ENCODE peak calls at places on chromosomes 2 and 18, in nine cellular contexts. Y, V, L, I, W, N, H, D and R are unnamed samples.

GRCh38 chr2:207224814-207225482 is 59.2 kb upstream of the KLF7 start:
- DNase-seq in Y (no peak), V (no peak), L (no peak), I (no peak), W (no peak), N (no peak), H (no peak), D (no peak), R (no peak)

GRCh38 chr2:204533629-204534370 is 11.5 kb upstream of the PARD3B start:
- DNase-seq in Y (no peak), V (no peak), L (peak; percentile 57), I (no peak), W (no peak), N (no peak), H (no peak), D (no peak), R (no peak)

GRCh38 chr2:216838146-216838545 is 21.7 kb downstream of the TNP1 start:
- DNase-seq in Y (no peak), V (no peak), L (peak; percentile 75), I (peak; percentile 18), W (no peak), N (peak; percentile 21), H (peak; percentile 40), D (no peak), R (no peak)

GRCh38 chr2:231960810-231961348 is 634 bp upstream of the DIS3L2 start:
- DNase-seq in Y (no peak), V (peak; percentile 34), L (no peak), I (no peak), W (no peak), N (no peak), H (no peak), D (peak; percentile 64), R (no peak)

GRCh38 chr18:47317824-47318508 is 66.5 kb upstream of the SKOR2 start:
- DNase-seq in Y (no peak), V (no peak), L (no peak), I (no peak), W (no peak), N (no peak), H (no peak), D (no peak), R (no peak)

GRCh38 chr18:58867281-58867961 is 2.7 kb downstream of the ZNF532 start:
- DNase-seq in Y (no peak), V (no peak), L (peak; percentile 79), I (peak; percentile 27), W (no peak), N (no peak), H (no peak), D (peak; percentile 62), R (no peak)

GRCh38 chr2:160474319-160474645 is 19.3 kb downstream of the RBMS1 start:
- DNase-seq in Y (no peak), V (no peak), L (no peak), I (no peak), W (no peak), N (no peak), H (no peak), D (no peak), R (no peak)

GRCh38 chr2:41337956-41338355 is 709.9 kb upstream of the PKDCC start:
- DNase-seq in Y (no peak), V (no peak), L (no peak), I (no peak), W (no peak), N (no peak), H (no peak), D (no peak), R (no peak)

GRCh38 chr2:47073641-47074040 is 81.5 kb downstream of the STPG4 start:
- DNase-seq in Y (no peak), V (no peak), L (no peak), I (no peak), W (no peak), N (no peak), H (peak; percentile 33), D (no peak), R (no peak)

GRCh38 chr2:234910186-234910679 is 41.6 kb upstream of the SH3BP4 start:
- DNase-seq in Y (no peak), V (no peak), L (no peak), I (no peak), W (no peak), N (no peak), H (no peak), D (no peak), R (no peak)

GRCh38 chr2:224222976-224223375 is 178.9 kb downstream of the FAM124B start:
- DNase-seq in Y (no peak), V (no peak), L (no peak), I (no peak), W (no peak), N (no peak), H (no peak), D (no peak), R (no peak)

GRCh38 chr2:224220581-224221255 is 181.2 kb downstream of the FAM124B start:
- DNase-seq in Y (no peak), V (no peak), L (peak; percentile 55), I (no peak), W (no peak), N (no peak), H (no peak), D (no peak), R (no peak)

GRCh38 chr2:224221455-224221913 is 180.4 kb downstream of the FAM124B start:
- DNase-seq in Y (no peak), V (no peak), L (peak; percentile 97), I (no peak), W (no peak), N (peak; percentile 73), H (no peak), D (no peak), R (peak; percentile 16)

GRCh38 chr2:224219781-224220180 is 180.7 kb upstream of the SERPINE2 start:
- DNase-seq in Y (no peak), V (no peak), L (no peak), I (no peak), W (no peak), N (no peak), H (no peak), D (no peak), R (no peak)

GRCh38 chr2:224222320-224222719 is 179.6 kb downstream of the FAM124B start:
- DNase-seq in Y (no peak), V (no peak), L (peak; percentile 30), I (no peak), W (no peak), N (no peak), H (no peak), D (no peak), R (no peak)
- H3K27ac ChIP-seq in Y (no peak overlapping the region), V (no peak overlapping the region), L (no peak overlapping the region), I (no peak overlapping the region), W (no peak overlapping the region), N (no peak overlapping the region), H (no peak overlapping the region), D (no peak overlapping the region), R (no peak overlapping the region)

GRCh38 chr18:77087391-77088141 is 45.0 kb downstream of the MBP start:
- DNase-seq in Y (no peak), V (no peak), L (peak; percentile 51), I (no peak), W (no peak), N (no peak), H (peak; percentile 61), D (peak; percentile 84), R (no peak)
- H3K27ac ChIP-seq in Y (no peak overlapping the region), V (peak overlapping the region; percentile 65), L (no peak overlapping the region), I (no peak overlapping the region), W (no peak overlapping the region), N (no peak overlapping the region), H (peak overlapping the region; percentile 90), D (peak overlapping the region; percentile 79), R (no peak overlapping the region)

DNA sequence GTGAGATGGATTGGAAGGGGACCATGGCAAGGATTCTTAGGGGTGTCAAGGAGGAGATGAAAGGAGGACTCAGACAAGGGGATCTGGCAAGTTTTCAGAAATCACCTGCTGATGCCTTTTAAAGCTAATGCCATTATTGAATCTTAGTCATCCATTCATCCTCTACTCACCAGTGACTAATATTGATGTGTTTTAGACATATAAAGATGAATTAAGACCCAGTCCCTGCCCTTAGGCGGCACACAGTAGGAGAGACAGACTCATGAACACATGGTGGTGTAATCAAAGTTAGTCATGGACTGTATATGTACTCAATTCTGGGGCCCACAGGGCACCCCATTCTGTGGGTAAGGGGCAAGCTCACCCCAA is 56.5 kb upstream of the ATL2 start:
- DNase-seq in Y (no peak), V (no peak), L (no peak), I (no peak), W (no peak), N (no peak), H (no peak), D (no peak), R (no peak)
- H3K27ac ChIP-seq in Y (no peak overlapping the region), V (no peak overlapping the region), L (no peak overlapping the region), I (no peak overlapping the region), W (no peak overlapping the region), N (no peak overlapping the region), H (no peak overlapping the region), D (no peak overlapping the region), R (no peak overlapping the region)

DNA sequence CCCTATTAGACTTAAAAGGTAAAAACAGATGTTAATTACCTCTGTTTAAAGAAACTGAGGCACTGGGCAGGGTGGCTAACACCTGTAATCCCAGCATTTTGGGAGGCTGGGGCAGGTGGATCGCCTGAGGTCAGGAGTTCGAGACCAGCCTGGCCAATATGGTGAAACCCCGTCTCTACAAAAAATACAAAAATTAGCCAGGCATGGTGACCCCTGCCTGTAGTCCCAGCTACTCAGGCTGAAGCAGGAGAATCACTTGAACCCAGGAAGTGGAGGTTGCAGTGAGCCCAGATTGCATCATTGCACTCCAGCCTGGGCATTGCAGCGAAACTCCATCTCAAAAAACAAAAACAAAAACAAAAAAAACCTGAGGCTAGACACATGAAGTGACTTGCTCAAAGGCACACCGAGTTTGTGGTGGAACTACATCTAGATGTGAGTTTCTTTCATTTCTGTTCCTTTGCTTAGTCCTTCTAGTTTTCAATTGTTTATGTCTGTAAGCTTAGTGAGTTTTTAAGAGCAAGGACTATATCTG is 40.7 kb downstream of the SLC4A1AP start:
- DNase-seq in Y (no peak), V (no peak), L (no peak), I (no peak), W (no peak), N (no peak), H (no peak), D (no peak), R (no peak)
- H3K27ac ChIP-seq in Y (no peak overlapping the region), V (peak overlapping the region; percentile 28), L (peak overlapping the region; percentile 48), I (no peak overlapping the region), W (no peak overlapping the region), N (no peak overlapping the region), H (peak overlapping the region; percentile 24), D (peak overlapping the region; percentile 80), R (no peak overlapping the region)

DNA sequence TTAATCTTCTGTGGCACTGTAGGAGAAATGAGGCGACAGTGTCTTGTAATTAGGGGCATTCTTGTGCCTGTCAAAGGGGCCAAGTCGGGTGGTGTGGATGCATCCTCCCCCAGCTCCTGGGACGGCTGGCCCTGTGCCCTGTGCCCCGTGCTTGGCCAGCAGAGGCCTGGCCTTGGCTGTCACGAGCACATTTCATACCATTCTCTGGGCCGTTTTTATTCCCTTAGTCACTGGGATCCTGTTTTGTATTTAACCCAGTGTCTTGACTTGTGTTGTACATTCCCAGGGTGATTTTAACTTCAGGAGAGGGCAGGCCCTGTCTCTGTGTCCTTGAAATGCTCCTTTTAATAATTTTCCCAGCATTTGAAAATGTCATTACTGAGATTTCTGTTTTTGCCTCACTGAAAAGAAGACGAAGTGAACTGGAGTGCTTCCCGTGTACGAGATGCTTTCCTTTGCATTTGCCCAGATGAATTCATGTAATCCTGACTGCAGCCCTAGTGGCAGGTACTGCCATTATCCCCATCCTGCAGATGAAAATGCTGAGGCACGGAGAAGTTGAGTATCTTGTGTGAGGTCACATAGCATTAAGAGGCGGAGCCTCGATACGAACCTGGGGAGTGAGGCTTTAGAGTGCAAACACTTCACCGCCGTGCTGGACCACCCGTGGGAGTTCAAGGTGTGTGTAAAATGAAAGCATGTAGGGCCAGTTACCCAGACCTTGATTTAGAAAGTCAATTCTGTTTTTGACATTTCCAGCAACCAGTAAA is 57.0 kb downstream of the SH3RF3 start:
- DNase-seq in Y (no peak), V (no peak), L (peak; percentile 81), I (peak; percentile 63), W (no peak), N (no peak), H (peak; percentile 56), D (peak; percentile 88), R (no peak)
- H3K27ac ChIP-seq in Y (no peak overlapping the region), V (peak overlapping the region; percentile 10), L (peak overlapping the region; percentile 88), I (peak overlapping the region; percentile 42), W (no peak overlapping the region), N (peak overlapping the region; percentile 94), H (peak overlapping the region; percentile 89), D (peak overlapping the region; percentile 87), R (no peak overlapping the region)